ENCODE peak calls at places on chromosomes 6 and 20, in ten cellular contexts. One of them, this sample, is unnamed.

GRCh38 chr6:139112146-139112545 is 22.7 kb upstream of the HECA start:
- DNase-seq in fibroblast of lung: no peak
- DNase-seq in hepatocyte: no peak
- DNase-seq in neuronal stem cell: no peak
- DNase-seq in H1: no peak
- DNase-seq in HepG2: no peak
- DNase-seq in mesendoderm: peak
- DNase-seq in endothelial cell of umbilical vein: no peak
- DNase-seq in MM.1S: no peak
- DNase-seq in SK-N-SH: no peak
- DNase-seq in this sample: no peak

GRCh38 chr20:34983089-34983820 is 27.6 kb downstream of the MYH7B start:
- DNase-seq in fibroblast of lung: no peak
- DNase-seq in hepatocyte: no peak
- DNase-seq in neuronal stem cell: no peak
- DNase-seq in H1: no peak
- DNase-seq in HepG2: no peak
- DNase-seq in mesendoderm: no peak
- DNase-seq in endothelial cell of umbilical vein: no peak
- DNase-seq in MM.1S: no peak
- DNase-seq in SK-N-SH: no peak
- DNase-seq in this sample: no peak

GRCh38 chr6:15441215-15441868 is 195.5 kb downstream of the JARID2 start:
- DNase-seq in fibroblast of lung: peak
- DNase-seq in hepatocyte: peak
- DNase-seq in neuronal stem cell: peak
- DNase-seq in H1: no peak
- DNase-seq in HepG2: peak
- DNase-seq in mesendoderm: peak
- DNase-seq in endothelial cell of umbilical vein: peak
- DNase-seq in MM.1S: peak
- DNase-seq in SK-N-SH: peak
- DNase-seq in this sample: peak

GRCh38 chr6:26432622-26433021 is 7.7 kb upstream of the BTN3A3 start:
- DNase-seq in fibroblast of lung: peak
- DNase-seq in hepatocyte: no peak
- DNase-seq in neuronal stem cell: no peak
- DNase-seq in H1: no peak
- DNase-seq in HepG2: peak
- DNase-seq in mesendoderm: no peak
- DNase-seq in endothelial cell of umbilical vein: peak
- DNase-seq in MM.1S: no peak
- DNase-seq in SK-N-SH: no peak
- DNase-seq in this sample: no peak

GRCh38 chr6:116047173-116047933 is 13.3 kb downstream of the FRK start:
- DNase-seq in fibroblast of lung: no peak
- DNase-seq in hepatocyte: peak
- DNase-seq in neuronal stem cell: no peak
- DNase-seq in H1: no peak
- DNase-seq in HepG2: peak
- DNase-seq in mesendoderm: no peak
- DNase-seq in endothelial cell of umbilical vein: no peak
- DNase-seq in MM.1S: no peak
- DNase-seq in SK-N-SH: no peak
- DNase-seq in this sample: peak

GRCh38 chr6:134034951-134035822 is 17.2 kb downstream of the SLC2A12 start:
- DNase-seq in fibroblast of lung: peak
- DNase-seq in hepatocyte: no peak
- DNase-seq in neuronal stem cell: no peak
- DNase-seq in H1: no peak
- DNase-seq in HepG2: no peak
- DNase-seq in mesendoderm: no peak
- DNase-seq in endothelial cell of umbilical vein: no peak
- DNase-seq in MM.1S: no peak
- DNase-seq in SK-N-SH: no peak
- DNase-seq in this sample: peak

GRCh38 chr20:2799688-2800589 is 488 bp downstream of the CPXM1 start:
- DNase-seq in fibroblast of lung: peak
- DNase-seq in hepatocyte: peak
- DNase-seq in neuronal stem cell: no peak
- DNase-seq in H1: no peak
- DNase-seq in HepG2: no peak
- DNase-seq in mesendoderm: peak
- DNase-seq in endothelial cell of umbilical vein: peak
- DNase-seq in MM.1S: no peak
- DNase-seq in SK-N-SH: peak
- DNase-seq in this sample: no peak

GRCh38 chr20:32037929-32038328 is 14.1 kb upstream of the HCK start:
- DNase-seq in fibroblast of lung: peak
- DNase-seq in hepatocyte: no peak
- DNase-seq in neuronal stem cell: no peak
- DNase-seq in H1: no peak
- DNase-seq in HepG2: no peak
- DNase-seq in mesendoderm: no peak
- DNase-seq in endothelial cell of umbilical vein: no peak
- DNase-seq in MM.1S: no peak
- DNase-seq in SK-N-SH: no peak
- DNase-seq in this sample: no peak

GRCh38 chr6:169571123-169571962 is 130.5 kb downstream of the WDR27 start:
- DNase-seq in fibroblast of lung: peak
- DNase-seq in hepatocyte: no peak
- DNase-seq in neuronal stem cell: no peak
- DNase-seq in H1: no peak
- DNase-seq in HepG2: peak
- DNase-seq in mesendoderm: no peak
- DNase-seq in endothelial cell of umbilical vein: peak
- DNase-seq in MM.1S: no peak
- DNase-seq in SK-N-SH: no peak
- DNase-seq in this sample: peak

GRCh38 chr20:63099426-63100267 is 92.9 kb upstream of the BHLHE23 start:
- DNase-seq in fibroblast of lung: no peak
- DNase-seq in hepatocyte: no peak
- DNase-seq in neuronal stem cell: no peak
- DNase-seq in H1: no peak
- DNase-seq in HepG2: no peak
- DNase-seq in mesendoderm: no peak
- DNase-seq in endothelial cell of umbilical vein: no peak
- DNase-seq in MM.1S: no peak
- DNase-seq in SK-N-SH: no peak
- DNase-seq in this sample: no peak

GRCh38 chr20:21125072-21125848 is 622 bp upstream of the KIZ start:
- DNase-seq in fibroblast of lung: peak
- DNase-seq in hepatocyte: peak
- DNase-seq in neuronal stem cell: no peak
- DNase-seq in H1: no peak
- DNase-seq in HepG2: peak
- DNase-seq in mesendoderm: peak
- DNase-seq in endothelial cell of umbilical vein: no peak
- DNase-seq in MM.1S: no peak
- DNase-seq in SK-N-SH: peak
- DNase-seq in this sample: peak

GRCh38 chr20:2292711-2293110 is 3.1 kb upstream of the TGM3 start:
- DNase-seq in fibroblast of lung: no peak
- DNase-seq in hepatocyte: peak
- DNase-seq in neuronal stem cell: no peak
- DNase-seq in H1: no peak
- DNase-seq in HepG2: no peak
- DNase-seq in mesendoderm: no peak
- DNase-seq in endothelial cell of umbilical vein: no peak
- DNase-seq in MM.1S: no peak
- DNase-seq in SK-N-SH: no peak
- DNase-seq in this sample: no peak

GRCh38 chr6:139588076-139588639 is 213.7 kb upstream of the CITED2 start:
- DNase-seq in fibroblast of lung: peak
- DNase-seq in hepatocyte: peak
- DNase-seq in neuronal stem cell: no peak
- DNase-seq in H1: no peak
- DNase-seq in HepG2: peak
- DNase-seq in mesendoderm: peak
- DNase-seq in endothelial cell of umbilical vein: peak
- DNase-seq in MM.1S: no peak
- DNase-seq in SK-N-SH: no peak
- DNase-seq in this sample: peak

GRCh38 chr6:130602151-130602770 is 224.9 kb upstream of the SMLR1 start:
- DNase-seq in fibroblast of lung: peak
- DNase-seq in hepatocyte: peak
- DNase-seq in neuronal stem cell: no peak
- DNase-seq in H1: no peak
- DNase-seq in HepG2: no peak
- DNase-seq in mesendoderm: no peak
- DNase-seq in endothelial cell of umbilical vein: peak
- DNase-seq in MM.1S: no peak
- DNase-seq in SK-N-SH: no peak
- DNase-seq in this sample: peak

GRCh38 chr6:121436966-121437756 is 1.7 kb downstream of the GJA1 start:
- DNase-seq in fibroblast of lung: peak
- DNase-seq in hepatocyte: peak
- DNase-seq in neuronal stem cell: no peak
- DNase-seq in H1: no peak
- DNase-seq in HepG2: no peak
- DNase-seq in mesendoderm: peak
- DNase-seq in endothelial cell of umbilical vein: peak
- DNase-seq in MM.1S: peak
- DNase-seq in SK-N-SH: peak
- DNase-seq in this sample: peak

GRCh38 chr6:121437861-121438651 is 2.6 kb downstream of the GJA1 start:
- DNase-seq in fibroblast of lung: peak
- DNase-seq in hepatocyte: peak
- DNase-seq in neuronal stem cell: no peak
- DNase-seq in H1: no peak
- DNase-seq in HepG2: no peak
- DNase-seq in mesendoderm: peak
- DNase-seq in endothelial cell of umbilical vein: peak
- DNase-seq in MM.1S: no peak
- DNase-seq in SK-N-SH: no peak
- DNase-seq in this sample: peak

GRCh38 chr6:121441477-121441876 is 6.0 kb downstream of the GJA1 start:
- DNase-seq in fibroblast of lung: no peak
- DNase-seq in hepatocyte: no peak
- DNase-seq in neuronal stem cell: no peak
- DNase-seq in H1: no peak
- DNase-seq in HepG2: no peak
- DNase-seq in mesendoderm: no peak
- DNase-seq in endothelial cell of umbilical vein: peak
- DNase-seq in MM.1S: no peak
- DNase-seq in SK-N-SH: no peak
- DNase-seq in this sample: no peak

GRCh38 chr6:121442591-121442990 is 7.1 kb downstream of the GJA1 start:
- DNase-seq in fibroblast of lung: peak
- DNase-seq in hepatocyte: no peak
- DNase-seq in neuronal stem cell: no peak
- DNase-seq in H1: no peak
- DNase-seq in HepG2: no peak
- DNase-seq in mesendoderm: no peak
- DNase-seq in endothelial cell of umbilical vein: peak
- DNase-seq in MM.1S: no peak
- DNase-seq in SK-N-SH: no peak
- DNase-seq in this sample: no peak

GRCh38 chr6:121439456-121440250 is 4.2 kb downstream of the GJA1 start:
- DNase-seq in fibroblast of lung: no peak
- DNase-seq in hepatocyte: no peak
- DNase-seq in neuronal stem cell: no peak
- DNase-seq in H1: no peak
- DNase-seq in HepG2: no peak
- DNase-seq in mesendoderm: peak
- DNase-seq in endothelial cell of umbilical vein: peak
- DNase-seq in MM.1S: no peak
- DNase-seq in SK-N-SH: no peak
- DNase-seq in this sample: no peak
- H3K27ac ChIP-seq in fibroblast of lung: no peak
- H3K27ac ChIP-seq in hepatocyte: peak
- H3K27ac ChIP-seq in neuronal stem cell: peak
- H3K27ac ChIP-seq in H1: no peak
- H3K27ac ChIP-seq in HepG2: no peak
- H3K27ac ChIP-seq in mesendoderm: peak
- H3K27ac ChIP-seq in endothelial cell of umbilical vein: peak
- H3K27ac ChIP-seq in MM.1S: no peak
- H3K27ac ChIP-seq in SK-N-SH: peak
- H3K27ac ChIP-seq in this sample: no peak

GRCh38 chr20:49981218-49982071 is 1.3 kb upstream of the SNAI1 start:
- DNase-seq in fibroblast of lung: no peak
- DNase-seq in hepatocyte: no peak
- DNase-seq in neuronal stem cell: no peak
- DNase-seq in H1: no peak
- DNase-seq in HepG2: no peak
- DNase-seq in mesendoderm: no peak
- DNase-seq in endothelial cell of umbilical vein: no peak
- DNase-seq in MM.1S: no peak
- DNase-seq in SK-N-SH: no peak
- DNase-seq in this sample: no peak
- H3K4me3 ChIP-seq in fibroblast of lung: no peak
- H3K4me3 ChIP-seq in hepatocyte: no peak
- H3K4me3 ChIP-seq in neuronal stem cell: no peak
- H3K4me3 ChIP-seq in H1: peak
- H3K4me3 ChIP-seq in HepG2: peak
- H3K4me3 ChIP-seq in mesendoderm: no peak
- H3K4me3 ChIP-seq in endothelial cell of umbilical vein: no peak
- H3K4me3 ChIP-seq in MM.1S: no peak
- H3K4me3 ChIP-seq in SK-N-SH: no peak
- H3K4me3 ChIP-seq in this sample: no peak

GRCh38 chr20:41406896-41407444 is 40.4 kb upstream of the EMILIN3 start:
- DNase-seq in fibroblast of lung: no peak
- DNase-seq in hepatocyte: no peak
- DNase-seq in neuronal stem cell: no peak
- DNase-seq in H1: no peak
- DNase-seq in HepG2: no peak
- DNase-seq in mesendoderm: no peak
- DNase-seq in endothelial cell of umbilical vein: no peak
- DNase-seq in MM.1S: no peak
- DNase-seq in SK-N-SH: no peak
- DNase-seq in this sample: no peak
- H3K4me2 ChIP-seq in fibroblast of lung: no peak
- H3K4me2 ChIP-seq in hepatocyte: no peak
- H3K4me2 ChIP-seq in neuronal stem cell: no peak
- H3K4me2 ChIP-seq in H1: no peak
- H3K4me2 ChIP-seq in HepG2: no peak
- H3K4me2 ChIP-seq in mesendoderm: no peak
- H3K4me2 ChIP-seq in endothelial cell of umbilical vein: no peak
- H3K4me2 ChIP-seq in MM.1S: peak
- H3K4me2 ChIP-seq in SK-N-SH: no peak
- H3K4me2 ChIP-seq in this sample: no peak

DNA sequence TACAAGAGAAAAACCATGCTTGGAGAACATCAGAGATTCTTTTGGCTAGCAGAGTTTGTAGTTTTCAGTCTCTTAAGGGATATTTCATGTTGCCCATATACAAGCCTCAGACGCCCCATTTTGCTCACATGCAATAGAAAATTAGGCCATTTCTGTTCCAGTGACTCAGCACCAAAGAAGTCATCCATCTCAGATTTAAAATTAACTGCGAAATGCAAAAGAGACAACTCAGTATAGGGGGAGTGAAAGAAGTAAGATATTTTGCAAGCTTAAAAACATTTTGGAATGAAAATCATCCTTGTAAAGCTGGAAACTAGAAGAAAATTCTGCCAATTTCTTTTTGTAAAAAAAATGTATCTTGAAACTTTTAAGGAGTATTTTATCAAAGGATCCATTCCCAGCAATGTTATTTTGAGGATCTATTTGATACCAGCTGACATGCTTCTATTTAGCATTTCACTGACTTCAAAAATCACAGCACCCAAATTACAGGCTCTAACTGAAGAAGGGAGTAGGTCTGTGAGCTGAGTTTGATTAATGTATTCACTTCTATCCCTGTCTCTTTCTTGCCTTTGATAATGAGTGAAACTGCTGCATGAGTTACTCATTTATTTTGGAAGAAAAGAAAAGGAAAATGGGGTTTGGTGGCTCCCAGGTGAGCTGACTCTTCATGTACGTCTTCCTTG is 223.7 kb upstream of the SULF2 start:
- DNase-seq in fibroblast of lung: peak
- DNase-seq in hepatocyte: no peak
- DNase-seq in neuronal stem cell: no peak
- DNase-seq in H1: no peak
- DNase-seq in HepG2: no peak
- DNase-seq in mesendoderm: no peak
- DNase-seq in endothelial cell of umbilical vein: no peak
- DNase-seq in MM.1S: no peak
- DNase-seq in SK-N-SH: no peak
- DNase-seq in this sample: no peak
- H3K27ac ChIP-seq in fibroblast of lung: no peak
- H3K27ac ChIP-seq in hepatocyte: no peak
- H3K27ac ChIP-seq in neuronal stem cell: no peak
- H3K27ac ChIP-seq in H1: no peak
- H3K27ac ChIP-seq in HepG2: no peak
- H3K27ac ChIP-seq in mesendoderm: no peak
- H3K27ac ChIP-seq in endothelial cell of umbilical vein: no peak
- H3K27ac ChIP-seq in MM.1S: no peak
- H3K27ac ChIP-seq in SK-N-SH: no peak
- H3K27ac ChIP-seq in this sample: no peak

This sample was measured in PC-3.